ENCODE peak calls at places on chromosomes 1 and 21, in four cellular contexts. E is lung, X is mesendoderm, C is cardiac muscle cell. D is an unnamed sample.

GRCh38 chr1:64839732-64840405 is 95.0 kb downstream of the RAVER2 start:
- DNase-seq in E (no peak), X (no peak), C (peak; percentile 11), D (no peak)

GRCh38 chr1:83857108-83857507 is 141.8 kb downstream of the TTLL7 start:
- DNase-seq in E (no peak), X (peak; percentile 13), C (peak; percentile 30), D (peak; percentile 23)

GRCh38 chr1:183318433-183318832 is 99.7 kb downstream of the NMNAT2 start:
- DNase-seq in E (peak; percentile 76), X (peak; percentile 89), C (peak; percentile 44), D (peak; percentile 77)

GRCh38 chr1:205128050-205128449 is 6.3 kb upstream of the RBBP5 start:
- DNase-seq in E (no peak), X (no peak), C (no peak), D (no peak)

GRCh38 chr21:31491617-31492016 is 147.6 kb upstream of the TIAM1 start:
- DNase-seq in E (no peak), X (no peak), C (no peak), D (no peak)

GRCh38 chr1:21665711-21666571 is 3.2 kb downstream of the RAP1GAP start:
- DNase-seq in E (no peak), X (no peak), C (no peak), D (no peak)

GRCh38 chr1:151990058-151990855 is 3.4 kb downstream of the S100A10 start:
- DNase-seq in E (no peak), X (no peak), C (no peak), D (peak; percentile 39)

GRCh38 chr1:22747021-22747734 is 36.5 kb downstream of the EPHB2 start:
- DNase-seq in E (peak; percentile 35), X (no peak), C (no peak), D (peak; percentile 44)

GRCh38 chr1:206115791-206116190 is 1.4 kb downstream of the AVPR1B start:
- DNase-seq in E (no peak), X (no peak), C (no peak), D (no peak)

GRCh38 chr1:234531181-234532132 is 52.5 kb upstream of the TARBP1 start:
- DNase-seq in E (no peak), X (peak; percentile 49), C (no peak), D (no peak)

GRCh38 chr1:232305020-232305419 is 324.9 kb downstream of the SIPA1L2 start:
- DNase-seq in E (peak; percentile 72), X (no peak), C (no peak), D (no peak)

GRCh38 chr1:25054526-25054925 is 124.5 kb upstream of the RUNX3 start:
- DNase-seq in E (no peak), X (no peak), C (no peak), D (no peak)

GRCh38 chr1:233988963-233989696 is 84.7 kb downstream of the SLC35F3 start:
- DNase-seq in E (no peak), X (no peak), C (no peak), D (no peak)

GRCh38 chr1:18526436-18527275 is 45.9 kb downstream of the KLHDC7A start:
- DNase-seq in E (peak; percentile 14), X (no peak), C (no peak), D (no peak)

GRCh38 chr1:162406811-162407210 is 5.1 kb downstream of the SH2D1B start:
- DNase-seq in E (no peak), X (no peak), C (no peak), D (no peak)

GRCh38 chr1:115112496-115113375 is 23.4 kb upstream of the TSPAN2 start:
- DNase-seq in E (peak; percentile 46), X (peak; percentile 58), C (peak; percentile 53), D (no peak)

GRCh38 chr1:220928725-220929297 is 49.6 kb downstream of the HLX start:
- DNase-seq in E (no peak), X (no peak), C (no peak), D (no peak)

GRCh38 chr1:77874804-77875445 is 13.5 kb upstream of the NEXN start:
- DNase-seq in E (no peak), X (peak; percentile 10), C (no peak), D (peak; percentile 96)

GRCh38 chr1:160171352-160171751 is 19.0 kb upstream of the CASQ1 start:
- DNase-seq in E (no peak), X (peak; percentile 73), C (no peak), D (peak; percentile 11)

GRCh38 chr1:58785424-58786058 is 1.7 kb upstream of the JUN start:
- DNase-seq in E (peak; percentile 79), X (peak; percentile 75), C (peak; percentile 70), D (peak; percentile 95)

GRCh38 chr21:42312626-42313104 is 2.5 kb downstream of the TFF3 start:
- DNase-seq in E (no peak), X (no peak), C (no peak), D (no peak)

GRCh38 chr1:3174487-3175247 is 105.7 kb downstream of the PRDM16 start:
- DNase-seq in E (peak; percentile 75), X (no peak), C (peak; percentile 44), D (no peak)

GRCh38 chr1:31416101-31416736 is 3.2 kb downstream of the SERINC2 start:
- DNase-seq in E (peak; percentile 43), X (peak; percentile 52), C (no peak), D (peak; percentile 80)

GRCh38 chr1:156691665-156692408 is 13.5 kb downstream of the CRABP2 start:
- DNase-seq in E (no peak), X (peak; percentile 77), C (peak; percentile 60), D (peak; percentile 61)

GRCh38 chr1:156690673-156691032 is 13.4 kb upstream of the NES start:
- DNase-seq in E (no peak), X (no peak), C (no peak), D (no peak)

GRCh38 chr1:156689035-156689959 is 12.1 kb upstream of the NES start:
- DNase-seq in E (peak; percentile 77), X (peak; percentile 93), C (peak; percentile 93), D (no peak)

GRCh38 chr1:156691216-156691615 is 14.0 kb upstream of the NES start:
- DNase-seq in E (no peak), X (no peak), C (no peak), D (no peak)

DNA sequence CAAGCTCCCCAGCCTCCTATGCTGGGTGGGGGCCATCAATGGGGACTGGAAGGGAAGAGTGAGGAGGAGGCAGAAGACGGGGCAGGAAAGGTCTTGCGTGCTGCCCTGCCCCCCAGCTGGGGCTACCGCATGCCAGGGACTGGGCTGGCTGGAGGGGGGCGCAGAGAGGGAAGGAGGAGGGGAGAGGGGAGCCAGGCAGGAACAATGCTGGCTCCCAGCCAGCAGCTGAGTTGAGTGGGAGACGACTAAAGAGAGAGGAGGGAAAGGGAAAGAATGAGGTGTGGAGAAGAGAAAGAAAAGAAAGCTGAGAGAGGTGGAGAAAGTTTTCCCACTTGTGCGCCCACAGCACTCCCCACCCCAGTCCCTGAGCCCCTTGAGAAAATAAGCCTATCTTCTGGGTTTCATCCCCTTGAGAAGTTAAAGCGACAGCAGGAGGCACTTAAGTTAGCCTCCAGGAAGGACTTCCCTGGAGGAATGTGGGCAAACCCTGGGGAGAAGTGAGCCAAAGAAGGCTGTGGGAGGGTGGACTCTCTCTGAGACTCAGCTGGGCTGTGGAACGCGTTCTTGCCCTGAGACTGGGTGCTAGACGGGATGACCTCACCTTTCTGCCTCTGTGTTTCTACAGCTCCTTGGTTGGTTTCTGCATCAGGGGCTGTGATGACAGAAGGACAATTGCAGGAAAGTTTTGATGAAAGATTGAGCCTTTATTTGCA is 12.9 kb upstream of the NES start:
- DNase-seq in E (no peak), X (peak; percentile 63), C (peak; percentile 68), D (peak; percentile 46)
- H3K4me1 ChIP-seq in E (peaks cover 4% of the 10 kb centered on the region), X (peaks cover 31% of the 10 kb centered on the region), C (peaks cover 50% of the 10 kb centered on the region), D (peaks cover 36% of the 10 kb centered on the region)

GRCh38 chr1:92030701-92031107 is 919 bp downstream of the EPHX4 start:
- DNase-seq in E (no peak), X (peak; percentile 67), C (no peak), D (peak; percentile 87)

GRCh38 chr1:92029241-92029922 is 403 bp upstream of the EPHX4 start:
- DNase-seq in E (no peak), X (peak; percentile 21), C (no peak), D (no peak)

GRCh38 chr1:92037400-92037799 is 7.6 kb downstream of the EPHX4 start:
- DNase-seq in E (no peak), X (peak; percentile 60), C (peak; percentile 49), D (no peak)

DNA sequence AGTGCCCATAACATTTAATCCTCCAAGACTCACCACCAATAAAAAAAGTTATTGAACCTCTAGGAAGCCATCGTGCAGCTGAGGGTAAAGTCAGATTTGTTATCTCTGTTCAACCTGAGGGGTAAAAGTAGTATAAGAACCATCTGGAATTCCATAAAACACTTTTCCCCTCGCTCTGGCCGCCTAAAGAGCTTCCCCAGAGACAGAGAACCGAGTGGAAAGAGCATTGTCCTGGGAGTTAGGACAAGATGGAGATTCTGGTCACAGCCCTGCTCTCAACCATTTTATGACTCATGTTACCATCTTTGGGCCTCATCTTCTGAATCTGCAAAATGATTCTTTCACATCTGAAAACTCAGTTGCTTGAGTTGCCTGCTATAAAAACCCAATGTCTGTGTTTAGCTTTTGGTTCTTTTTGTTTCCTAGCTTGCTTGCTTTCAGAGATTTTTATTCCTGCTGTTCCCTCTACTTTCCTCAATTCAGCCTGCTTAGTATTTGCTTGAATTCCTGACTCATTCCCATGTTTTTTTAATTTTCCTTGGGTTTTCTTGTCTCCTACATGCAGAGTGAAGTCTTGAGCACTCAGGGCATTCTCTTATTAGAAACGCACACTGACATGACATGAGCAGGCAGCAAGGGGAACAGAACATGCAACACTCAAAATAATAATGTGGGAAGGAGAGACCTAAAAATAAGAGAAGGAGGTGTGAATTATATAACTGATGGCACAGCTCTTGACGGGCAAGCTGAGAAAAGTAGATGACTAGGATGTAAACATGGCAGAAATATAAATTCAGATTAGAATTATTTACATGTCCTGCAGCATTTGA is 1.7 kb downstream of the EPHX4 start:
- DNase-seq in E (no peak), X (no peak), C (no peak), D (no peak)
- H3K27ac ChIP-seq in E (no peak overlapping the region), X (no peak overlapping the region), C (no peak overlapping the region), D (no peak overlapping the region)

GRCh38 chr1:153970346-153970745 is 2.6 kb downstream of the CREB3L4 start:
- DNase-seq in E (no peak), X (no peak), C (no peak), D (no peak)

GRCh38 chr1:153976819-153977249 is 640 bp downstream of the JTB start:
- DNase-seq in E (no peak), X (no peak), C (no peak), D (no peak)

GRCh38 chr1:153977250-153978240 is at the start of gene JTB:
- DNase-seq in E (peak; percentile 92), X (peak; percentile 92), C (peak; percentile 92), D (no peak)

GRCh38 chr1:153973071-153973470 is 4.4 kb downstream of the JTB start:
- DNase-seq in E (no peak), X (no peak), C (no peak), D (no peak)

DNA sequence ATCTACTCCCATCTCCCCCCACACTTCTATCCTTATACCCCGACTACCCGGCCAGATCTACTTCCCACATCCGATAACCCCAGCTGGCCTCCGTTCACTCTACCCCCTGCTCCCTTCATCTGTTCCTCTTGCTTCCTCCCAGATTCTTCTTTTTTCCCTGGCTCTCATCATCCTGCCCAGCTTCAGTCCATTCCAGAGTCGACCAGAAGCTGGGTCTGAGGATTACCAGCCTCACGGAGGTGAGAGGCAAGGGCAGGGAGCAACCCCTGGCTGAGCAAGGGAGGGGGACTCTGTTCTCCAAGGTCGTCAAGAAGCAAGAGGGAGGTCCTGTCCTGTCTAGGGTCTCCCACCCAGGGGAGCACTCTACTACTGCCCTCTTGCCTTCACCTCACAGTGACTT is 4.0 kb downstream of the JTB start:
- DNase-seq in E (no peak), X (no peak), C (no peak), D (no peak)
- H3K4me1 ChIP-seq in E (peaks cover 8% of the 10 kb centered on the region), X (no peaks in the 10 kb centered on the region), C (peaks cover 14% of the 10 kb centered on the region), D (no peaks in the 10 kb centered on the region)

DNA sequence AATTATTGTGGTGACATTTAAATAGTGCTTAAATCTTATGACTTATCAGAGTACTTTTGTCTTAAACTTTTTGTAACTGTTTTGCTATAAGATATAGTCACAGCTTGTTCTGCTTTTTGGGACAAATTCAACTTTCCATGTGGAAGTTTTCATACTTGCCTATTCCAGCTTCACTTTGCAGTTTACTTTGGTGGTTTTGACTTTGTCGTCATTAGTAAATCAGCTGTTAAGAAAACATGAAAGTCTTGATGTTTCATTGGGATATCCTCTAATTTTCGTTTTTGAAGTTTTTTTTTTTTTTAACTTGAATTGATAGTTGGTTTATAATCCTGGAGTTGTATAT is 31.3 kb downstream of the SDCCAG8 start:
- DNase-seq in E (no peak), X (no peak), C (no peak), D (no peak)
- H3K27ac ChIP-seq in E (no peak overlapping the region), X (no peak overlapping the region), C (no peak overlapping the region), D (no peak overlapping the region)